ENCODE peak calls at places on chromosomes 1 and 21, in seven cellular contexts. I, J, T, C, Y, F and V are unnamed samples.

GRCh38 chr21:16071082-16071481 is 341.3 kb downstream of the USP25 start:
- DNase-seq in I (no peak), J (no peak), T (no peak), C (no peak), Y (no peak), F (no peak), V (no peak)

GRCh38 chr1:13513885-13514546 is at the start of gene LRRC38:
- DNase-seq in I (peak; percentile 27), J (peak; percentile 24), T (no peak), C (peak; percentile 40), Y (peak; percentile 28), F (peak; percentile 87), V (no peak)

GRCh38 chr1:65259816-65260215 is 49.5 kb upstream of the DNAJC6 start:
- DNase-seq in I (no peak), J (no peak), T (no peak), C (no peak), Y (no peak), F (no peak), V (no peak)

GRCh38 chr1:64052777-64053176 is 150.6 kb upstream of the UBE2U start:
- DNase-seq in I (no peak), J (no peak), T (no peak), C (no peak), Y (no peak), F (no peak), V (no peak)

GRCh38 chr1:176541663-176542062 is 78.7 kb downstream of the PAPPA2 start:
- DNase-seq in I (no peak), J (no peak), T (no peak), C (no peak), Y (no peak), F (no peak), V (no peak)

GRCh38 chr1:185367218-185367617 is 50.2 kb upstream of the IVNS1ABP start:
- DNase-seq in I (no peak), J (no peak), T (no peak), C (peak; percentile 30), Y (no peak), F (no peak), V (no peak)

GRCh38 chr1:113978863-113979702 is at the start of gene OLFML3:
- DNase-seq in I (peak; percentile 88), J (peak; percentile 80), T (peak; percentile 89), C (peak; percentile 84), Y (peak; percentile 70), F (peak; percentile 89), V (peak; percentile 91)

GRCh38 chr1:15720861-15721260 is 15.2 kb upstream of the SLC25A34 start:
- DNase-seq in I (no peak), J (no peak), T (no peak), C (no peak), Y (no peak), F (peak; percentile 45), V (no peak)

GRCh38 chr1:143691400-143691891 is 280.3 kb downstream of the FAM72C start:
- DNase-seq in I (no peak), J (no peak), T (no peak), C (no peak), Y (no peak), F (no peak), V (no peak)

GRCh38 chr1:65141394-65141793 is 6.6 kb upstream of the AK4 start:
- DNase-seq in I (peak; percentile 55), J (no peak), T (peak; percentile 16), C (no peak), Y (no peak), F (no peak), V (no peak)

GRCh38 chr21:36783612-36784383 is 84.9 kb downstream of the SIM2 start:
- DNase-seq in I (no peak), J (no peak), T (peak; percentile 26), C (no peak), Y (no peak), F (no peak), V (no peak)

GRCh38 chr1:158146165-158146564 is 34.5 kb upstream of the CD1D start:
- DNase-seq in I (no peak), J (no peak), T (no peak), C (no peak), Y (no peak), F (no peak), V (peak; percentile 51)

GRCh38 chr1:228303596-228303995 is 95.8 kb downstream of the OBSCN start:
- DNase-seq in I (no peak), J (no peak), T (no peak), C (no peak), Y (peak; percentile 4), F (no peak), V (no peak)

GRCh38 chr21:44706026-44706705 is 5.2 kb downstream of the TSPEAR start:
- DNase-seq in I (peak; percentile 9), J (no peak), T (no peak), C (no peak), Y (no peak), F (peak; percentile 28), V (no peak)

GRCh38 chr1:156834322-156834721 is 17.7 kb upstream of the SH2D2A start:
- DNase-seq in I (no peak), J (no peak), T (no peak), C (no peak), Y (no peak), F (no peak), V (no peak)

DNA sequence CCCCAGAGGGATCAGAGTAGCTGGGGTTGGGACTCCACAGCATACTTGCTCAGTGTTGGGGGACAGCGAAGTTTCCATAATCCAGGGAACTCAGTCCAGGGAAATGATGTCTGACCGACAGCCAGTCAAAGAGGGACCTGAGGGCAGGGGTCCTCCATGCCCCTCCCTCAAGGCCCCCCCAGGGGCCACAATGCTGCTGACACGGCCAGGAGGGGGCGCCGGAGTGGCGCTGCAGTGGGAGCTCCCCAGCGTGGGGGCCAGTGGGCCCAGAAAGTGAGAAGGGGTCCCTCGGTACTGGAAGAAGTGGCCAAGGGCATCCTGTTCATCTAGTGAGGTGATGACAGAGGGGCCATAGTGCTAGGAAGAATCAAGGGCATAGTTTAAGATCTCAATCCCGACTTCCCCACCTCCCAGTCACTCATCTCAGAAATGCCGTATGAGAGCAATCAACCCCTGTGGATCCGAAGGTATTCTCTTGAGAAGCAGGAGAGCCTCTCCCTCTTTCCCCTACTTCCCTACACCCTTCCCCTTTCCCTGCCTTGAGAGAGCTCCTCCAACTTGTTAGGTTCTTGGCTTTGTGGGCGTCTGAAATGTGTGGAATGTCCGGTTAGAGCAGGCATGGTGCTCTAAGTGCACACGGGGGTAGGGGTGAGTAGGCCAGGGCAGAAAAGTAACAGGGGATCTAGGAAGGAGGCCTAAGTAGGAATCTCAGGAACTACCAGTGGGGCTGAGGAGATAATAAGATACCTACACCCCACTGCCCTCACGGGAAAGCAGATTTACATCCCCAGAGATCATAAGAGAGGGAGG is 4.1 kb downstream of the NUDT17 start:
- DNase-seq in I (no peak), J (no peak), T (peak; percentile 36), C (no peak), Y (no peak), F (no peak), V (no peak)
- TF ChIP-seq CTCF in I (no peak), J (peak; percentile 33), T (peak; percentile 44), C (no peak), Y (peak; percentile 6), F (no peak), V (peak; percentile 18)

GRCh38 chr1:40556121-40556520 is 24.7 kb downstream of the ZNF684 start:
- DNase-seq in I (no peak), J (no peak), T (no peak), C (no peak), Y (no peak), F (no peak), V (no peak)
- H3K36me3 ChIP-seq in I (no peaks in the 10 kb centered on the region), J (no peaks in the 10 kb centered on the region), T (no peaks in the 10 kb centered on the region), C (no peaks in the 10 kb centered on the region), Y (no peaks in the 10 kb centered on the region), F (no peaks in the 10 kb centered on the region), V (no peaks in the 10 kb centered on the region)

GRCh38 chr1:18606443-18607288 is 24.0 kb upstream of the PAX7 start:
- DNase-seq in I (no peak), J (no peak), T (no peak), C (no peak), Y (no peak), F (no peak), V (no peak)

GRCh38 chr1:18603212-18603852 is 27.3 kb upstream of the PAX7 start:
- DNase-seq in I (no peak), J (no peak), T (no peak), C (no peak), Y (no peak), F (no peak), V (no peak)

GRCh38 chr1:18608534-18608933 is 22.1 kb upstream of the PAX7 start:
- DNase-seq in I (no peak), J (no peak), T (no peak), C (no peak), Y (no peak), F (no peak), V (no peak)

GRCh38 chr1:18611311-18611710 is 19.3 kb upstream of the PAX7 start:
- DNase-seq in I (no peak), J (no peak), T (no peak), C (no peak), Y (no peak), F (no peak), V (no peak)

DNA sequence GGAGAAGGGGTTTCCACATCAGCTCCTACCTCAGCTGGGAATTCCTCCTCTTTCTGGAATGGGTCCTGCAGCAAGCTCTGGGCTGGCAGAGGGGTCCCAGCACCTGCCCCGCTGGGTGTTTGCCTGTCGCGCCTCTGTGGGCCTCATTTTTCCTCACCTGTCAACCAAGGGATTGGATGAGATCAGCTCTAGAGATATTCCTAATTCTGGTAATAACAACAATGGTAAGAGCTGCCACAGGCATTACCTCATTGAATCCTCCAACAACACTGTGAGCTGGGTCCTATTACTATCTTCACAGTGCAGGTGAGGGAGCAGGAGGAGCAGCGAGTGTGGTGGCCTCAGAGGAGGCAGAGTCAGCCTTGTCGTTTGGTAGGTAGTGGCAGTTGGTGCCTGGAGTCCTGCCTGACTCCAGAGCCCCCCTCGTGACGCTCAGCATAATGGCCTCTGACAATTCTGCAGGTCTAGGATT is 23.3 kb upstream of the PAX7 start:
- DNase-seq in I (no peak), J (no peak), T (no peak), C (no peak), Y (no peak), F (no peak), V (no peak)
- H3K27me3 ChIP-seq in I (no peaks in the 10 kb centered on the region), J (peaks cover 94% of the 10 kb centered on the region), T (no peaks in the 10 kb centered on the region), C (peaks cover 55% of the 10 kb centered on the region), Y (peaks cover 52% of the 10 kb centered on the region), F (peaks cover 9% of the 10 kb centered on the region), V (no peaks in the 10 kb centered on the region)

GRCh38 chr1:220727523-220727922 is 20.6 kb upstream of the MTARC2 start:
- DNase-seq in I (no peak), J (no peak), T (no peak), C (no peak), Y (no peak), F (no peak), V (no peak)

GRCh38 chr1:220732621-220733020 is 15.5 kb upstream of the MTARC2 start:
- DNase-seq in I (no peak), J (no peak), T (no peak), C (no peak), Y (no peak), F (no peak), V (no peak)

GRCh38 chr1:220732137-220732536 is 16.0 kb upstream of the MTARC2 start:
- DNase-seq in I (no peak), J (no peak), T (no peak), C (no peak), Y (no peak), F (no peak), V (no peak)

DNA sequence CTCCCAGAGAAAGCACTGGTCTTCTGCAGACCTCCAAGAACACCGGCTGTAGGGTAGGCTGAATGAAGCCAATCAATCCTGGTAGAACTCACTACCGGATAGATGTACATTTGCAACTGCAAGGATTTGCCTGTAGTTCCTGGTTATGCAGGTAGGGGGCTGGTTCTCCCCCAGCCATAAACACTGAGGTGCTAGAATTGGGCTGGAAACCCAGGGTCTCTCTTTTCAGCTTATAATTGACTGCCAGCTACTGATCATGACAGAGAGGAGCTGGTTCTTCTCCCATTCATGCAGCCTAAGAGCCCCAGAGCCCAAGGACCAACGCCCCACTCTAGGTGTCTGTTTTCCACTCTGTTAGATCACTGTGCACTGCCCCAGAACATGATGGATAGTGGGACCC is 21.5 kb upstream of the MTARC2 start:
- DNase-seq in I (no peak), J (no peak), T (no peak), C (no peak), Y (no peak), F (no peak), V (no peak)
- TF ChIP-seq CTCF in I (no peak), J (peak; percentile 24), T (peak; percentile 26), C (no peak), Y (no peak), F (no peak), V (no peak)